ENCODE peak calls at places on chromosomes 2 and 18, in five cellular contexts. T is IMR-90, W is neuronal stem cell, N is H9, O is mesenchymal stem cell. I is an unnamed sample.

GRCh38 chr2:1794821-1795220 is 50.5 kb upstream of the PXDN start:
- DNase-seq in T (no peak), W (no peak), O (no peak), N (no peak), I (no peak)

GRCh38 chr18:42730272-42730671 is 385.2 kb downstream of the RIT2 start:
- DNase-seq in N (no peak), O (peak), W (no peak), T (no peak), I (no peak)

GRCh38 chr2:203804070-203804469 is 63.5 kb upstream of the CTLA4 start:
- DNase-seq in W (no peak), N (no peak), O (peak), T (peak), I (no peak)

GRCh38 chr2:239819974-239820555 is 205.1 kb downstream of the NDUFA10 start:
- DNase-seq in T (no peak), W (no peak), N (peak), O (no peak), I (no peak)

GRCh38 chr18:67475673-67476072 is 40.8 kb downstream of the DSEL start:
- DNase-seq in O (peak), W (no peak), N (no peak), T (peak), I (no peak)

GRCh38 chr18:73829146-73829545 is 318.5 kb downstream of the FBXO15 start:
- DNase-seq in T (no peak), N (no peak), W (no peak), O (no peak), I (no peak)

GRCh38 chr2:154449951-154450658 is 248.4 kb upstream of the KCNJ3 start:
- DNase-seq in T (no peak), N (no peak), W (no peak), O (no peak), I (no peak)

GRCh38 chr2:126889071-126889470 is 9.6 kb upstream of the TEX51 start:
- DNase-seq in O (no peak), W (no peak), T (no peak), N (peak), I (no peak)

GRCh38 chr18:23283933-23284430 is 148.7 kb downstream of the CABLES1 start:
- DNase-seq in W (no peak), T (peak), N (peak), O (peak), I (peak)

GRCh38 chr18:2709316-2709715 is 53.8 kb downstream of the SMCHD1 start:
- DNase-seq in T (no peak), O (no peak), N (no peak), W (no peak), I (no peak)

GRCh38 chr2:108691447-108691846 is 27.8 kb upstream of the RANBP2 start:
- DNase-seq in O (no peak), W (no peak), T (no peak), N (no peak), I (no peak)

GRCh38 chr18:13289501-13290205 is 71.1 kb downstream of the LDLRAD4 start:
- DNase-seq in W (no peak), O (no peak), T (no peak), N (no peak), I (no peak)

GRCh38 chr2:217729426-217730058 is 273.3 kb downstream of the TNS1 start:
- DNase-seq in W (no peak), N (no peak), T (peak), O (no peak), I (no peak)

GRCh38 chr2:58991357-58991756 is 750.2 kb upstream of the FANCL start:
- DNase-seq in O (no peak), W (no peak), T (no peak), N (no peak), I (no peak)

GRCh38 chr2:17593841-17594482 is 53.5 kb downstream of the VSNL1 start:
- DNase-seq in N (no peak), T (peak), O (peak), W (no peak), I (no peak)

GRCh38 chr2:158011055-158011771 is 90.5 kb upstream of the UPP2 start:
- DNase-seq in N (peak), O (peak), T (no peak), W (no peak), I (peak)

GRCh38 chr2:102790086-102790453 is 28.2 kb downstream of the TMEM182 start:
- DNase-seq in O (no peak), W (no peak), N (no peak), T (no peak), I (no peak)

GRCh38 chr2:160010361-160011145 is 51.9 kb downstream of the PLA2R1 start:
- DNase-seq in W (no peak), O (no peak), T (peak), N (no peak), I (no peak)

GRCh38 chr2:97761192-97761591 is 47.8 kb downstream of the ZAP70 start:
- DNase-seq in T (no peak), W (no peak), N (no peak), O (no peak), I (no peak)

GRCh38 chr2:85409719-85410583 is at the start of gene CAPG:
- DNase-seq in N (peak), T (no peak), W (no peak), O (no peak), I (peak)

GRCh38 chr2:29309090-29310054 is 194.2 kb downstream of the CLIP4 start:
- DNase-seq in W (peak), T (peak), O (peak), N (peak), I (no peak)

GRCh38 chr2:164954954-164955701 is at the start of gene SLC38A11:
- DNase-seq in T (no peak), W (no peak), N (peak), O (no peak), I (peak)

GRCh38 chr18:44773640-44774155 is 93.0 kb downstream of the SETBP1 start:
- DNase-seq in T (no peak), O (no peak), W (no peak), N (no peak), I (no peak)

GRCh38 chr18:36127866-36128845 is 984 bp downstream of the SLC39A6 start:
- DNase-seq in T (peak), W (peak), N (peak), O (peak), I (no peak)

GRCh38 chr2:240986787-240987411 is 11.5 kb upstream of the SNED1 start:
- DNase-seq in N (no peak), T (peak), O (peak), W (no peak), I (no peak)

GRCh38 chr18:55038162-55038561 is 78.9 kb upstream of the CCDC68 start:
- DNase-seq in N (no peak), O (peak), W (no peak), T (peak), I (no peak)

GRCh38 chr18:13536578-13536977 is 189.8 kb downstream of the FAM210A start:
- DNase-seq in W (no peak), O (no peak), T (no peak), N (no peak), I (no peak)

GRCh38 chr2:159882069-159882468 is 84.1 kb upstream of the CD302 start:
- DNase-seq in O (no peak), T (no peak), N (no peak), W (no peak), I (no peak)

GRCh38 chr2:236242057-236242495 is 22.1 kb downstream of the ASB18 start:
- DNase-seq in O (no peak), T (no peak), N (no peak), W (no peak), I (no peak)

DNA sequence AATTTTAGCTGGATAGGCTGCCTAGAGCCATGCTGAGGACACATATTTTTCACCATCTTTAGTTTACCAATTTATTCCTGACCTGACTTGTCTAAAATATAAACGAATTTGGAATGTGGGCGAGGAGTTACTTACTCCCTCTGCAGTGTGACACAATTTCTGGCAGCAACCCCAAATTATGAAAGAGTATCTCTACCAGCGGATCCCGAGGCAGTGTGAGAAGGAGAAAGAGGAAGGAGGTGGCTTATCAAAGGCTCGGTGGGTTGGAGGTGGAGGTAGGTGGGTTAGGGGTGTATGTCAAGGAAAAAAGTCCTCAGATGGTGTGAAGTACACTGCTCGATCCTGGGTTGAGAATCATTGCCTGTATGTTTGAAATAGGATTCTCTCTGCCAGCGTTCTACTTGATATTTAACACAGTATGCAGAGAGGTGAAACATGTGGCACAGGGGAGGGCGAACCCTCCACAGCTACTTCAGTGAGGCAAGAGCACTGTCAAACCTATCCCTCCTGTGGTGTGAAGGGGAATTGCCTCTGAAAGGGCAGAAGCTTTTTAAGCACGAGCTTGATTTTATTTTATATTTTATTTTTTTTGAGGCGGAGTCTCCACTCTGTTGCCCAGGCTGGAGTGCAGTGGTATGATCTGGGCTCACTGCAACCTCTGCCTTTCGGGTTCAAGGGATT is 76.0 kb downstream of the RFTN2 start:
- DNase-seq in N (peak), W (no peak), T (peak), O (peak), I (peak)
- H2BK15ac ChIP-seq in N (no peak), W (no peak), T (no peak), O (no peak), I (no peak)

GRCh38 chr2:234165421-234165820 is 114.9 kb downstream of the SPP2 start:
- DNase-seq in N (no peak), W (no peak), O (peak), T (peak), I (no peak)

GRCh38 chr2:234164499-234165409 is 114.3 kb downstream of the SPP2 start:
- DNase-seq in W (no peak), O (no peak), T (no peak), N (no peak), I (no peak)

GRCh38 chr2:234161932-234162331 is 111.4 kb downstream of the SPP2 start:
- DNase-seq in O (no peak), T (no peak), W (no peak), N (no peak), I (no peak)

GRCh38 chr2:234163510-234163909 is 113.0 kb downstream of the SPP2 start:
- DNase-seq in N (no peak), O (peak), T (no peak), W (no peak), I (no peak)

DNA sequence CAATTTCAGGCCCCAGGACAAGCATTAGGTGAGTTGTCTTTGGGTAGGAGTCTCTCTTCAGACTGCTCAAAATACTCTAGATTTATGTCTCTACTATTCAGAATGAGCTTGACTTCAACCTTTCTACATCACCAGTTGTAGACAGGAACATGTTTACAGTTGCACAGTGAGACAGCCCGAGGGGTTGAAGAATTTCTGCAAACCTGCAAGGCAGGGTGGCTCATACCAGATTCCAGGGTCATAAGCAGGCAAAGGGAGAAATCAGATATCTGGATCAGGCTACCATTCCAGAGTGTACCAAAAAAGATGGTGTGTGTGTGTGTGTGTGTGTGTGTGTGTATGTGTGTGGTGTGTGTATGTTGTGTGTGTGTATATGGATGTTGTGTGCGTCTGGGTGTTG is 112.4 kb downstream of the SPP2 start:
- DNase-seq in T (no peak), W (no peak), N (no peak), O (no peak), I (no peak)
- H4K91ac ChIP-seq in T (no peak), W (peak), N (no peak), O (no peak), I (no peak)

DNA sequence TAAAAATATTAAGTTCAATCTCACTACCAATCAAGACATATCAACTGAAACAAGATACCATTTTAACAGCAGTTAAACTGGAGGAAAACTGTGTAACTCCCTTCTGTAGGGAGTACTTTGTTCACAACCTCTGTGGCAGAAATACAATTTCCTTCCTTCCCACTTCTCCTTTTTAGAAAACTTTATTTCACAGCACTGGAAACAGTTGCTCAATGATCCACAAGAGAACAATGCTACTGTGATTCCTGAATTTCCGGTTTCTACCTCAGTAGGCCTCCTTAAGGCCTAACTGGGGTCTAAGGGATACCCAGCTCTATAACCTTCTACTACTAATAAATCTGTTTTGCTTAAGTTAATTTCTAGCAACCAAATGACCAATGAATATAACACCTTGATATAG is 14.1 kb downstream of the TLK1 start:
- DNase-seq in O (no peak), T (no peak), N (no peak), W (no peak), I (no peak)
- H2BK15ac ChIP-seq in O (no peak), T (no peak), N (no peak), W (no peak), I (no peak)

DNA sequence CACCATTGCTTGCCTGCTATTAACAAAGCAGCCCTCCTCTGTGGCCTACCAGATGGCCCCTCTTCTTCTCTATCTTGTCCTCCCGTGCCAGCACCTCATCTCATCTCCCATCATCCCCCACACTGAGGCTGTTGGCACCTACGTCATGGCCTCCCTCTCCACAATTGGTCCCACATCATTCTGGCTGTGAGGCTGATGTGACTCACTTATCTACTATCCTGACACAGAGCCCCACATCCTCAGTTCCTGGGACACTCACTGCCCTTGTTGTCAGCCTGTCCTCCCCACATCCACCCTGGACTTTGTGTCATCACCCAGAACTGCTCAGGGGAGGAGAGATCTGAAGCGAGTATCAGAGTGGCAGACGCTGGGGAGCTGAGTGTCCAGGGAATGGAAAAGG is 102.9 kb downstream of the MRO start:
- DNase-seq in T (no peak), N (no peak), O (no peak), W (no peak), I (no peak)
- H4K91ac ChIP-seq in T (no peak), N (no peak), O (no peak), W (no peak), I (no peak)

GRCh38 chr2:65096948-65097347 is 33.0 kb downstream of the RAB1A start:
- DNase-seq in O (peak), W (no peak), T (peak), N (no peak), I (no peak)
- H2BK15ac ChIP-seq in O (no peak), W (no peak), T (no peak), N (no peak), I (no peak)

GRCh38 chr2:169049142-169049541 is 18.0 kb upstream of the ABCB11 start:
- DNase-seq in O (no peak), W (no peak), T (no peak), N (no peak), I (no peak)

GRCh38 chr2:169042856-169043255 is 11.7 kb upstream of the ABCB11 start:
- DNase-seq in N (no peak), T (no peak), O (no peak), W (no peak), I (no peak)

GRCh38 chr2:169050476-169051240 is 18.7 kb upstream of the DHRS9 start:
- DNase-seq in N (no peak), O (no peak), T (no peak), W (no peak), I (no peak)

GRCh38 chr2:169046440-169047151 is 15.5 kb upstream of the ABCB11 start:
- DNase-seq in T (no peak), O (no peak), W (no peak), N (no peak), I (no peak)

GRCh38 chr2:169047253-169048250 is 16.4 kb upstream of the ABCB11 start:
- DNase-seq in W (no peak), T (no peak), O (no peak), N (no peak), I (no peak)
- H4K91ac ChIP-seq in W (no peak), T (no peak), O (no peak), N (no peak), I (no peak)

GRCh38 chr2:201857326-201857725 is 51.0 kb downstream of the CDK15 start:
- DNase-seq in T (no peak), O (no peak), W (no peak), N (no peak), I (no peak)

GRCh38 chr2:201858267-201858666 is 51.9 kb downstream of the CDK15 start:
- DNase-seq in N (no peak), W (no peak), T (no peak), O (no peak), I (no peak)

GRCh38 chr2:201860541-201861154 is 54.3 kb downstream of the CDK15 start:
- DNase-seq in W (peak), O (peak), T (peak), N (peak), I (peak)

GRCh38 chr2:201858781-201859180 is 52.4 kb downstream of the CDK15 start:
- DNase-seq in W (no peak), O (peak), T (peak), N (peak), I (peak)

DNA sequence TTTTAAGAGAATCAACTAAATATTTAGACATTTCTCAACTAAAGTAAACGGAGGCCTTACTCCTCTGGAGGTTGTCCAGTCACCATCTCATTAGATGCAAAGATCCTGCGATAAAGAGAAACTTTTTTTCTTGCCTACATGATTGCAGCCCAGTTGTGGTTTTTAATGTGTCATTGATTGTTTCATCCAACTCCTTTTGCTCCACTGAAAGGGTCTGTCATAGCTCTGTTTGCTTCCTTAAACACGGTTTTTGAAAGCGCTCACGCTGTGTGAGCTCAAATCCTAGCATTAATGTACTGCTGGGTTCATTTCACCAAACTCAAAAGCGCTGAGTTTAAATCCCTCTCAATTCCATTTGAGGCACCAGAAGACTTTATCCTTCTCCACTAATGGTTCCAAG is 53.5 kb downstream of the CDK15 start:
- DNase-seq in N (no peak), T (peak), W (no peak), O (peak), I (no peak)
- H2BK15ac ChIP-seq in N (no peak), T (peak), W (no peak), O (no peak), I (no peak)

GRCh38 chr2:237692601-237693079 is 65.3 kb downstream of the LRRFIP1 start:
- DNase-seq in T (no peak), W (no peak), O (peak), N (peak), I (no peak)
- H4K91ac ChIP-seq in T (peak), W (no peak), O (peak), N (no peak), I (peak)